ENCODE peak calls at places on chromosomes 3 and 15, in nine cellular contexts. One of them, this sample, is unnamed.

GRCh38 chr15:42153874-42154575 is 2.4 kb downstream of the PLA2G4F start:
- DNase-seq in activated CD8-positive, alpha-beta T cell treated with anti-CD3 and anti-CD28 coated beads, Interleukin-2, amount 10 ng/mL, durations not matched to agents 7 days and 5 days: no peak
- DNase-seq in neural crest cell: no peak
- DNase-seq in activated T-helper 1 cell treated with anti-CD3 and anti-CD28 coated beads, Interleukin-2, amount 50 U/mL, for 16 hours: no peak
- DNase-seq in hippocampal formation: no peak
- DNase-seq in NCI-H1092 treated with DMSO at 0.1 percent for 48 hours: no peak
- DNase-seq in activated CD4-positive, alpha-beta T cell treated with anti-CD3 and anti-CD28 coated beads, Interleukin-2, amount 50 U/mL, for 1 hour: no peak
- DNase-seq in activated CD8-positive, alpha-beta memory T cell treated with anti-CD3 and anti-CD28 coated beads, Interleukin-2, amount 50 U/mL, for 4 hours: no peak
- DNase-seq in T follicular helper cell: no peak
- DNase-seq in this sample: no peak

GRCh38 chr3:14624498-14624897 is 27.1 kb upstream of the CCDC174 start:
- DNase-seq in activated CD8-positive, alpha-beta T cell treated with anti-CD3 and anti-CD28 coated beads, Interleukin-2, amount 10 ng/mL, durations not matched to agents 7 days and 5 days: no peak
- DNase-seq in neural crest cell: no peak
- DNase-seq in activated T-helper 1 cell treated with anti-CD3 and anti-CD28 coated beads, Interleukin-2, amount 50 U/mL, for 16 hours: no peak
- DNase-seq in hippocampal formation: no peak
- DNase-seq in NCI-H1092 treated with DMSO at 0.1 percent for 48 hours: no peak
- DNase-seq in activated CD4-positive, alpha-beta T cell treated with anti-CD3 and anti-CD28 coated beads, Interleukin-2, amount 50 U/mL, for 1 hour: no peak
- DNase-seq in activated CD8-positive, alpha-beta memory T cell treated with anti-CD3 and anti-CD28 coated beads, Interleukin-2, amount 50 U/mL, for 4 hours: no peak
- DNase-seq in T follicular helper cell: no peak
- DNase-seq in this sample: no peak

GRCh38 chr15:98889930-98890695 is 117.5 kb downstream of the PGPEP1L start:
- DNase-seq in activated CD8-positive, alpha-beta T cell treated with anti-CD3 and anti-CD28 coated beads, Interleukin-2, amount 10 ng/mL, durations not matched to agents 7 days and 5 days: no peak
- DNase-seq in neural crest cell: no peak
- DNase-seq in activated T-helper 1 cell treated with anti-CD3 and anti-CD28 coated beads, Interleukin-2, amount 50 U/mL, for 16 hours: no peak
- DNase-seq in hippocampal formation: no peak
- DNase-seq in NCI-H1092 treated with DMSO at 0.1 percent for 48 hours: no peak
- DNase-seq in activated CD4-positive, alpha-beta T cell treated with anti-CD3 and anti-CD28 coated beads, Interleukin-2, amount 50 U/mL, for 1 hour: no peak
- DNase-seq in activated CD8-positive, alpha-beta memory T cell treated with anti-CD3 and anti-CD28 coated beads, Interleukin-2, amount 50 U/mL, for 4 hours: no peak
- DNase-seq in T follicular helper cell: no peak
- DNase-seq in this sample: no peak

GRCh38 chr3:15269091-15269989 is 63.0 kb downstream of the SH3BP5 start:
- DNase-seq in activated CD8-positive, alpha-beta T cell treated with anti-CD3 and anti-CD28 coated beads, Interleukin-2, amount 10 ng/mL, durations not matched to agents 7 days and 5 days: peak; percentile 84
- DNase-seq in neural crest cell: no peak
- DNase-seq in activated T-helper 1 cell treated with anti-CD3 and anti-CD28 coated beads, Interleukin-2, amount 50 U/mL, for 16 hours: peak; percentile 76
- DNase-seq in hippocampal formation: peak; percentile 81
- DNase-seq in NCI-H1092 treated with DMSO at 0.1 percent for 48 hours: no peak
- DNase-seq in activated CD4-positive, alpha-beta T cell treated with anti-CD3 and anti-CD28 coated beads, Interleukin-2, amount 50 U/mL, for 1 hour: peak; percentile 82
- DNase-seq in activated CD8-positive, alpha-beta memory T cell treated with anti-CD3 and anti-CD28 coated beads, Interleukin-2, amount 50 U/mL, for 4 hours: peak; percentile 88
- DNase-seq in T follicular helper cell: peak; percentile 79
- DNase-seq in this sample: no peak

GRCh38 chr15:47340576-47340920 is 376.8 kb upstream of the SEMA6D start:
- DNase-seq in activated CD8-positive, alpha-beta T cell treated with anti-CD3 and anti-CD28 coated beads, Interleukin-2, amount 10 ng/mL, durations not matched to agents 7 days and 5 days: no peak
- DNase-seq in neural crest cell: no peak
- DNase-seq in activated T-helper 1 cell treated with anti-CD3 and anti-CD28 coated beads, Interleukin-2, amount 50 U/mL, for 16 hours: no peak
- DNase-seq in hippocampal formation: no peak
- DNase-seq in NCI-H1092 treated with DMSO at 0.1 percent for 48 hours: no peak
- DNase-seq in activated CD4-positive, alpha-beta T cell treated with anti-CD3 and anti-CD28 coated beads, Interleukin-2, amount 50 U/mL, for 1 hour: no peak
- DNase-seq in activated CD8-positive, alpha-beta memory T cell treated with anti-CD3 and anti-CD28 coated beads, Interleukin-2, amount 50 U/mL, for 4 hours: no peak
- DNase-seq in T follicular helper cell: no peak
- DNase-seq in this sample: no peak

GRCh38 chr3:46852839-46853355 is 10.3 kb downstream of the MYL3 start:
- DNase-seq in activated CD8-positive, alpha-beta T cell treated with anti-CD3 and anti-CD28 coated beads, Interleukin-2, amount 10 ng/mL, durations not matched to agents 7 days and 5 days: no peak
- DNase-seq in neural crest cell: no peak
- DNase-seq in activated T-helper 1 cell treated with anti-CD3 and anti-CD28 coated beads, Interleukin-2, amount 50 U/mL, for 16 hours: no peak
- DNase-seq in hippocampal formation: no peak
- DNase-seq in NCI-H1092 treated with DMSO at 0.1 percent for 48 hours: no peak
- DNase-seq in activated CD4-positive, alpha-beta T cell treated with anti-CD3 and anti-CD28 coated beads, Interleukin-2, amount 50 U/mL, for 1 hour: no peak
- DNase-seq in activated CD8-positive, alpha-beta memory T cell treated with anti-CD3 and anti-CD28 coated beads, Interleukin-2, amount 50 U/mL, for 4 hours: no peak
- DNase-seq in T follicular helper cell: no peak
- DNase-seq in this sample: no peak

GRCh38 chr3:53195602-53196574 is 34.9 kb downstream of the PRKCD start:
- DNase-seq in activated CD8-positive, alpha-beta T cell treated with anti-CD3 and anti-CD28 coated beads, Interleukin-2, amount 10 ng/mL, durations not matched to agents 7 days and 5 days: peak; percentile 60
- DNase-seq in neural crest cell: peak; percentile 75
- DNase-seq in activated T-helper 1 cell treated with anti-CD3 and anti-CD28 coated beads, Interleukin-2, amount 50 U/mL, for 16 hours: peak; percentile 28
- DNase-seq in hippocampal formation: peak; percentile 24
- DNase-seq in NCI-H1092 treated with DMSO at 0.1 percent for 48 hours: peak; percentile 32
- DNase-seq in activated CD4-positive, alpha-beta T cell treated with anti-CD3 and anti-CD28 coated beads, Interleukin-2, amount 50 U/mL, for 1 hour: peak; percentile 50
- DNase-seq in activated CD8-positive, alpha-beta memory T cell treated with anti-CD3 and anti-CD28 coated beads, Interleukin-2, amount 50 U/mL, for 4 hours: peak; percentile 63
- DNase-seq in T follicular helper cell: peak; percentile 35
- DNase-seq in this sample: peak; percentile 74

GRCh38 chr15:29676961-29677402 is 145.3 kb downstream of the TJP1 start:
- DNase-seq in activated CD8-positive, alpha-beta T cell treated with anti-CD3 and anti-CD28 coated beads, Interleukin-2, amount 10 ng/mL, durations not matched to agents 7 days and 5 days: no peak
- DNase-seq in neural crest cell: no peak
- DNase-seq in activated T-helper 1 cell treated with anti-CD3 and anti-CD28 coated beads, Interleukin-2, amount 50 U/mL, for 16 hours: no peak
- DNase-seq in hippocampal formation: no peak
- DNase-seq in NCI-H1092 treated with DMSO at 0.1 percent for 48 hours: peak; percentile 31
- DNase-seq in activated CD4-positive, alpha-beta T cell treated with anti-CD3 and anti-CD28 coated beads, Interleukin-2, amount 50 U/mL, for 1 hour: no peak
- DNase-seq in activated CD8-positive, alpha-beta memory T cell treated with anti-CD3 and anti-CD28 coated beads, Interleukin-2, amount 50 U/mL, for 4 hours: no peak
- DNase-seq in T follicular helper cell: no peak
- DNase-seq in this sample: no peak

GRCh38 chr15:75089781-75090734 is 66.7 kb downstream of the PPCDC start:
- DNase-seq in activated CD8-positive, alpha-beta T cell treated with anti-CD3 and anti-CD28 coated beads, Interleukin-2, amount 10 ng/mL, durations not matched to agents 7 days and 5 days: no peak
- DNase-seq in neural crest cell: no peak
- DNase-seq in activated T-helper 1 cell treated with anti-CD3 and anti-CD28 coated beads, Interleukin-2, amount 50 U/mL, for 16 hours: no peak
- DNase-seq in hippocampal formation: no peak
- DNase-seq in NCI-H1092 treated with DMSO at 0.1 percent for 48 hours: no peak
- DNase-seq in activated CD4-positive, alpha-beta T cell treated with anti-CD3 and anti-CD28 coated beads, Interleukin-2, amount 50 U/mL, for 1 hour: no peak
- DNase-seq in activated CD8-positive, alpha-beta memory T cell treated with anti-CD3 and anti-CD28 coated beads, Interleukin-2, amount 50 U/mL, for 4 hours: no peak
- DNase-seq in T follicular helper cell: no peak
- DNase-seq in this sample: no peak

GRCh38 chr3:98726084-98726483 is 37.1 kb upstream of the ST3GAL6 start:
- DNase-seq in activated CD8-positive, alpha-beta T cell treated with anti-CD3 and anti-CD28 coated beads, Interleukin-2, amount 10 ng/mL, durations not matched to agents 7 days and 5 days: no peak
- DNase-seq in neural crest cell: no peak
- DNase-seq in activated T-helper 1 cell treated with anti-CD3 and anti-CD28 coated beads, Interleukin-2, amount 50 U/mL, for 16 hours: no peak
- DNase-seq in hippocampal formation: no peak
- DNase-seq in NCI-H1092 treated with DMSO at 0.1 percent for 48 hours: no peak
- DNase-seq in activated CD4-positive, alpha-beta T cell treated with anti-CD3 and anti-CD28 coated beads, Interleukin-2, amount 50 U/mL, for 1 hour: no peak
- DNase-seq in activated CD8-positive, alpha-beta memory T cell treated with anti-CD3 and anti-CD28 coated beads, Interleukin-2, amount 50 U/mL, for 4 hours: no peak
- DNase-seq in T follicular helper cell: no peak
- DNase-seq in this sample: no peak

GRCh38 chr15:42737529-42738328 is 801 bp upstream of the CDAN1 start:
- DNase-seq in activated CD8-positive, alpha-beta T cell treated with anti-CD3 and anti-CD28 coated beads, Interleukin-2, amount 10 ng/mL, durations not matched to agents 7 days and 5 days: no peak
- DNase-seq in neural crest cell: no peak
- DNase-seq in activated T-helper 1 cell treated with anti-CD3 and anti-CD28 coated beads, Interleukin-2, amount 50 U/mL, for 16 hours: no peak
- DNase-seq in hippocampal formation: no peak
- DNase-seq in NCI-H1092 treated with DMSO at 0.1 percent for 48 hours: no peak
- DNase-seq in activated CD4-positive, alpha-beta T cell treated with anti-CD3 and anti-CD28 coated beads, Interleukin-2, amount 50 U/mL, for 1 hour: no peak
- DNase-seq in activated CD8-positive, alpha-beta memory T cell treated with anti-CD3 and anti-CD28 coated beads, Interleukin-2, amount 50 U/mL, for 4 hours: no peak
- DNase-seq in T follicular helper cell: no peak
- DNase-seq in this sample: no peak